ENCODE peak calls at places on chromosomes 6 and 20, in six cellular contexts. L is PC-3, Q is Karpas-422, S is SK-N-SH, C is GM23248, F is HCT116. I is an unnamed sample.

GRCh38 chr20:330233-331149 is 5.1 kb downstream of the SOX12 start:
- DNase-seq in L (peak; percentile 83), Q (peak; percentile 92), S (peak; percentile 72), C (peak; percentile 85), F (no peak), I (peak; percentile 59)

GRCh38 chr20:37200926-37201826 is 21.8 kb upstream of the MROH8 start:
- DNase-seq in L (no peak), Q (no peak), S (no peak), C (no peak), F (no peak), I (no peak)

GRCh38 chr6:4441981-4442434 is 306.6 kb upstream of the ECI2 start:
- DNase-seq in L (no peak), Q (no peak), S (no peak), C (peak; percentile 19), F (no peak), I (peak; percentile 58)

GRCh38 chr6:166738778-166739654 is 112.0 kb upstream of the RPS6KA2 start:
- DNase-seq in L (no peak), Q (peak; percentile 55), S (no peak), C (no peak), F (no peak), I (no peak)

GRCh38 chr6:107348224-107348623 is 111.1 kb downstream of the PDSS2 start:
- DNase-seq in L (peak; percentile 16), Q (no peak), S (no peak), C (peak; percentile 24), F (no peak), I (no peak)

GRCh38 chr6:6684365-6684833 is 95.9 kb downstream of the LY86 start:
- DNase-seq in L (no peak), Q (no peak), S (no peak), C (no peak), F (no peak), I (no peak)

GRCh38 chr20:31894980-31895675 is 24.7 kb downstream of the TTLL9 start:
- DNase-seq in L (peak; percentile 72), Q (peak; percentile 91), S (no peak), C (peak; percentile 66), F (no peak), I (peak; percentile 20)

GRCh38 chr6:43757966-43758616 is 11.9 kb upstream of the VEGFA start:
- DNase-seq in L (no peak), Q (no peak), S (no peak), C (no peak), F (no peak), I (no peak)

GRCh38 chr6:45686841-45687569 is 309.3 kb upstream of the SUPT3H start:
- DNase-seq in L (no peak), Q (no peak), S (no peak), C (no peak), F (no peak), I (no peak)

GRCh38 chr6:45709834-45710233 is 305.8 kb downstream of the CLIC5 start:
- DNase-seq in L (no peak), Q (peak; percentile 47), S (no peak), C (no peak), F (no peak), I (no peak)

GRCh38 chr6:111113731-111114438 is 26.6 kb downstream of the SLC16A10 start:
- DNase-seq in L (no peak), Q (no peak), S (peak; percentile 47), C (peak; percentile 58), F (no peak), I (peak; percentile 88)

GRCh38 chr20:58523072-58523681 is 8.0 kb upstream of the APCDD1L start:
- DNase-seq in L (no peak), Q (no peak), S (peak; percentile 66), C (no peak), F (no peak), I (peak; percentile 95)

GRCh38 chr20:57698191-57698866 is 11.5 kb downstream of the PMEPA1 start:
- DNase-seq in L (peak; percentile 100), Q (peak; percentile 66), S (peak; percentile 57), C (peak; percentile 98), F (peak; percentile 94), I (peak; percentile 100)

GRCh38 chr20:42914302-42914701 is 275.4 kb downstream of the PTPRT start:
- DNase-seq in L (no peak), Q (no peak), S (no peak), C (no peak), F (no peak), I (no peak)

GRCh38 chr6:158500016-158500735 is 59.7 kb upstream of the TMEM181 start:
- DNase-seq in L (peak; percentile 33), Q (no peak), S (no peak), C (peak; percentile 72), F (no peak), I (peak; percentile 49)

GRCh38 chr6:170063851-170064617 is 226.8 kb downstream of the DLL1 start:
- DNase-seq in L (no peak), Q (no peak), S (no peak), C (no peak), F (no peak), I (no peak)

GRCh38 chr6:8131265-8131897 is 29.0 kb upstream of the EEF1E1 start:
- DNase-seq in L (peak; percentile 87), Q (peak; percentile 86), S (peak; percentile 58), C (peak; percentile 82), F (peak; percentile 61), I (peak; percentile 42)

GRCh38 chr6:1797801-1798200 is 188.1 kb downstream of the FOXC1 start:
- DNase-seq in L (peak; percentile 15), Q (no peak), S (no peak), C (peak; percentile 16), F (no peak), I (no peak)

GRCh38 chr6:4352731-4353130 is 217.4 kb upstream of the ECI2 start:
- DNase-seq in L (no peak), Q (no peak), S (no peak), C (peak; percentile 19), F (no peak), I (no peak)

GRCh38 chr6:3331948-3332347 is 73.2 kb downstream of the PSMG4 start:
- DNase-seq in L (no peak), Q (no peak), S (no peak), C (no peak), F (no peak), I (no peak)

GRCh38 chr20:55567826-55568225 is 437.5 kb downstream of the CBLN4 start:
- DNase-seq in L (no peak), Q (no peak), S (no peak), C (no peak), F (no peak), I (no peak)

GRCh38 chr20:43804781-43805180 is 78.0 kb upstream of the GTSF1L start:
- DNase-seq in L (no peak), Q (no peak), S (no peak), C (no peak), F (no peak), I (no peak)

GRCh38 chr6:133705071-133705470 is 183.8 kb upstream of the TCF21 start:
- DNase-seq in L (peak; percentile 27), Q (no peak), S (no peak), C (peak; percentile 87), F (no peak), I (peak; percentile 96)
- H3K4me3 ChIP-seq in L (no peak overlapping the region), Q (no peak overlapping the region), S (no peak overlapping the region), C (peak overlapping the region; percentile 4), F (no peak overlapping the region), I (no peak overlapping the region)

DNA sequence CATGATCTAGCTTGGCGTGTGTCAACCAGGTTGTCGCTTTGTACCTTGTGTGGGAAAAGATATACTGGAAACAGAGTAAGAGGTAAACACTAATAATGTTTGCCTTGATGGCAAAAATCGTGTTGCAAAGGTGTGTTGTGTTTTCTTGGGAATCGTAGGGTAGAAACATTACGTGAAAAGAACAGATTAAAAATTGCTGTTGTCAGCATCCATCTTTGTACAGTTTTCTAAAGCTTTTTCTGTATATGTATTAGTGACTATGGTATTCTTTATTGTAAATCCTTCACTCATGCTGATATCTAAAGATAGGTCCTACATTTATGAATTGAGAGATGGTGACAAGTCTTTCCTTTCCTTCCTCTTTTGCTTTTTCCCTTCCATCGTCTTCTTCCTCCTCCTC is 116.9 kb downstream of the RPS12 start:
- DNase-seq in L (no peak), Q (no peak), S (no peak), C (no peak), F (no peak), I (no peak)
- H2AFZ ChIP-seq in L (peak overlapping the region; percentile 45), Q (no peak overlapping the region), S (no peak overlapping the region), C (no peak overlapping the region), F (no peak overlapping the region), I (no peak overlapping the region)

GRCh38 chr6:53862517-53863457 is 68.0 kb downstream of the LRRC1 start:
- DNase-seq in L (peak; percentile 27), Q (no peak), S (no peak), C (peak; percentile 80), F (no peak), I (peak; percentile 91)
- H3K9ac ChIP-seq in L (no peak overlapping the region), Q (no peak overlapping the region), S (no peak overlapping the region), C (no peak overlapping the region), F (no peak overlapping the region), I (no peak overlapping the region)

GRCh38 chr6:42046491-42047219 is 3.7 kb upstream of the TAF8 start:
- DNase-seq in L (no peak), Q (no peak), S (no peak), C (peak; percentile 13), F (no peak), I (peak; percentile 88)
- H3K4me3 ChIP-seq in L (no peak overlapping the region), Q (no peak overlapping the region), S (no peak overlapping the region), C (no peak overlapping the region), F (no peak overlapping the region), I (peak overlapping the region; percentile 93)

GRCh38 chr6:37019065-37019450 is 13.6 kb downstream of the FGD2 start:
- DNase-seq in L (peak; percentile 93), Q (no peak), S (peak; percentile 53), C (no peak), F (no peak), I (no peak)

GRCh38 chr6:37015532-37015931 is 10.1 kb downstream of the FGD2 start:
- DNase-seq in L (no peak), Q (no peak), S (no peak), C (no peak), F (no peak), I (no peak)

GRCh38 chr6:37018152-37019064 is 13.0 kb downstream of the FGD2 start:
- DNase-seq in L (peak; percentile 94), Q (peak; percentile 94), S (peak; percentile 89), C (peak; percentile 94), F (peak; percentile 75), I (peak; percentile 76)

GRCh38 chr6:37017606-37018005 is 12.2 kb downstream of the FGD2 start:
- DNase-seq in L (no peak), Q (no peak), S (peak; percentile 56), C (no peak), F (no peak), I (no peak)

DNA sequence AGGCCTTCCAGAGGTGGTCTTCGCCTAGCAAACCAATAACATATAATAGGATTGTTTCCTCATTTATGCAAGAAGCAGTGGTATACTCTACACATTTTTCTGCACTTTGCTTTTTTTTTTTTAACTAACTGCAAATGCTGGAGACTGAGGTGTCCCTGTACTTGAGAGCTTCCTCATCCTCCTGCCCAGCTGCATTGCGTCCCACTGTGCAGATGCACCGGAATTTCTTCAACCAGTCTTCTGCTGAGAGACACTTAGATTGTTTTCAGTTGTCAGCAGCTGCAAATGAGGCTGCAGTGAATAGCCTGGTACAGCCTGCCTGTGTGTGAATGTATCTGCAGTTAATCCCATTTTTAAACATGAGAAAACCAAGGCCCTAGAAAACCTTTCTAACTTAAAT is 11.5 kb downstream of the FGD2 start:
- DNase-seq in L (no peak), Q (no peak), S (no peak), C (no peak), F (no peak), I (no peak)
- H2AFZ ChIP-seq in L (no peak overlapping the region), Q (no peak overlapping the region), S (no peak overlapping the region), C (no peak overlapping the region), F (no peak overlapping the region), I (no peak overlapping the region)

GRCh38 chr20:61588356-61589054 is 336.4 kb downstream of the CDH4 start:
- DNase-seq in L (no peak), Q (no peak), S (no peak), C (peak; percentile 55), F (no peak), I (peak; percentile 81)
- H3K9ac ChIP-seq in L (no peak overlapping the region), Q (no peak overlapping the region), S (no peak overlapping the region), C (no peak overlapping the region), F (no peak overlapping the region), I (no peak overlapping the region)